ENCODE peak calls at places on chromosomes 3 and 15, in eight cellular contexts. Z is adrenal gland, M is uterus, Y is gastrocnemius medialis, X is heart left ventricle, D is testis, V is suprapubic skin, E is body of pancreas. I is an unnamed sample.

GRCh38 chr3:159766563-159767185 is 222.0 kb upstream of the IL12A start:
- DNase-seq in Z (no peak), M (no peak), Y (no peak), X (no peak), D (no peak), V (no peak), E (no peak), I (no peak)

GRCh38 chr15:58611731-58612676 is 137.5 kb downstream of the ADAM10 start:
- DNase-seq in Z (no peak), M (no peak), Y (no peak), X (no peak), D (no peak), V (no peak), E (no peak), I (no peak)

GRCh38 chr3:180855364-180855763 is 57.1 kb upstream of the FXR1 start:
- DNase-seq in Z (no peak), M (no peak), Y (no peak), X (no peak), D (no peak), V (no peak), E (no peak), I (no peak)

GRCh38 chr3:37111199-37111598 is 63.2 kb downstream of the LRRFIP2 start:
- DNase-seq in Z (no peak), M (no peak), Y (no peak), X (no peak), D (no peak), V (no peak), E (no peak), I (no peak)

GRCh38 chr15:92570391-92570790 is 85.2 kb downstream of the FAM174B start:
- DNase-seq in Z (no peak), M (no peak), Y (no peak), X (no peak), D (no peak), V (no peak), E (no peak), I (no peak)

GRCh38 chr15:78407889-78408640 is 30.0 kb upstream of the IREB2 start:
- DNase-seq in Z (no peak), M (no peak), Y (no peak), X (no peak), D (no peak), V (no peak), E (no peak), I (no peak)

GRCh38 chr15:68407886-68408500 is 24.0 kb downstream of the ITGA11 start:
- DNase-seq in Z (no peak), M (no peak), Y (no peak), X (no peak), D (no peak), V (peak), E (no peak), I (peak)

GRCh38 chr15:70197318-70197944 is 99.7 kb upstream of the TLE3 start:
- DNase-seq in Z (no peak), M (no peak), Y (no peak), X (peak), D (no peak), V (no peak), E (no peak), I (no peak)

GRCh38 chr15:48644498-48644826 is 1.0 kb downstream of the FBN1 start:
- DNase-seq in Z (peak), M (peak), Y (no peak), X (peak), D (peak), V (no peak), E (no peak), I (no peak)

GRCh38 chr3:102593754-102594602 is 159.2 kb downstream of the ZPLD1 start:
- DNase-seq in Z (no peak), M (no peak), Y (no peak), X (no peak), D (no peak), V (no peak), E (no peak), I (no peak)

GRCh38 chr3:184750684-184751083 is 38.8 kb upstream of the MAGEF1 start:
- DNase-seq in Z (no peak), M (no peak), Y (no peak), X (no peak), D (no peak), V (no peak), E (peak), I (no peak)

GRCh38 chr3:184751204-184751809 is 39.4 kb upstream of the MAGEF1 start:
- DNase-seq in Z (no peak), M (no peak), Y (no peak), X (no peak), D (no peak), V (no peak), E (peak), I (no peak)

GRCh38 chr3:184746131-184747120 is 34.6 kb upstream of the MAGEF1 start:
- DNase-seq in Z (no peak), M (no peak), Y (no peak), X (no peak), D (no peak), V (no peak), E (no peak), I (no peak)

GRCh38 chr3:184749168-184749744 is 37.4 kb upstream of the MAGEF1 start:
- DNase-seq in Z (no peak), M (no peak), Y (no peak), X (no peak), D (no peak), V (no peak), E (no peak), I (no peak)

DNA sequence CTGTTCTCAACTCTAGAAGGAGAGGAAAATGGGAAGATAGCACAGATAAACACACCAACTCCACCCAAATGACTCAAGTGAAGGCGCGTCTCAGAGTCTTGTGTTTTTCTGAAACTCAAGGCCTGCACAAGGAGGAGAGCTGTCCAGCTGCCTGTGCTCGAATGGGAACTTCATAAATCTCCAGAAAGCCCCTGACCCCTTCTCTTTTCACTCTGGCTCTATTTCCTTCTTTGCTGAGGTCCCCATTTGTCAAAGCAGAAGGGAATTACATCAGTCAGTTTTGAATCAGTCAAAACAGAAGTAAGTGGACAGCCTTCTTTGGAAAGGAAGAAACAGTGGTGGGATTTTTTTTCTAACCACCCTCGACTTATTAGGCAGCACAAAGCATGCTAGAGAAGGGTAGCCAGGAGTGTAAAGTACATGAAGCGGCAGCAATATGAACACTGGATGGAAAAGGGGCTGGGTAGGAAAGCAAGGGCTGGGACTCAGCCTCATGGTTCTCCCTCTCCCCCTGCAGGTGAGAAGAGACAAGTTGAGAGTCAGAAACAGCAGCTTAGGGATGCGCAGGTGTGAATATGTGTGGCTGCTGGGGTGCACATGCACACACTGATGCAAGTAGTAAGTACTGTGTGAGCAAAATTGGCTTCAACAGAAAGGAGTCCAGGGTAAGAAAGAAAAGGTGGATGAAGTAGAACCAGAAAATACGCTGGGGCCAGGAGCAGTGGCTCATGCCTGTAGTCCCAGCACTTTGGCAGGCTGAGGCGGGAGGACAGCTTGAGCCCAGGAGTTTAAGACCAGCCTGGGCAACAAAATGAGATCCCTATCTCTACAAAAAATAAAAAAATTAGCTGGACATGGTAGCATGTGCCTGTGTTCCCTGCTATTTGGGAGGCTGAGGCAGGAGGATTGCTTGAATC is 36.6 kb upstream of the MAGEF1 start:
- DNase-seq in Z (no peak), M (no peak), Y (no peak), X (no peak), D (no peak), V (no peak), E (peak), I (no peak)
- TF ChIP-seq CTCF in Z (no peak), M (no peak), Y (no peak), X (no peak), D (no peak), V (peak), E (peak), I (no peak)

GRCh38 chr3:132265488-132265887 is 51.7 kb upstream of the ACP3 start:
- DNase-seq in Z (no peak), M (no peak), Y (no peak), X (no peak), D (no peak), V (no peak), E (no peak), I (no peak)

GRCh38 chr3:132262956-132263355 is 54.3 kb upstream of the ACP3 start:
- DNase-seq in Z (no peak), M (no peak), Y (no peak), X (no peak), D (no peak), V (no peak), E (no peak), I (no peak)

GRCh38 chr3:132267594-132267993 is 49.6 kb upstream of the ACP3 start:
- DNase-seq in Z (no peak), M (no peak), Y (no peak), X (no peak), D (no peak), V (no peak), E (no peak), I (no peak)

GRCh38 chr3:132262305-132262704 is 54.9 kb upstream of the ACP3 start:
- DNase-seq in Z (no peak), M (no peak), Y (no peak), X (no peak), D (no peak), V (no peak), E (no peak), I (no peak)

DNA sequence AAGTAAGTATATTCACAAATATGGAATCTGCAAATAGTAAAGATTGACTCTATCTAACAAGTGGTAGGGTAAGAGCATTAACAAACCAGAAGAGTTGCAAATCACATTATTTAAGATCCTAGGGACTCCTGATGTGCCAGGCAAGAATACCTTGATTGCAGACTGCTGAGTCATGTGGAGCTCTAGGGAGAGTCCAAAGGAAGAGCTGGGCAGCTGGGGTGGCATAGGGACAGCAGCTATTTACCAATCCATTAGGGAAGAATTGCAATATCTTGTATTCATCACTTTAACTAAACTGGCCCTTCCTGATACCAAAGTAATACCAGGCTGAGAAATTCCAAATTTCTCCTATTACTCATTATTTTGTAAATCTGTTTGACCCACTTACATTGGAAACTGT is 52.2 kb upstream of the ACP3 start:
- DNase-seq in Z (no peak), M (no peak), Y (no peak), X (no peak), D (no peak), V (no peak), E (no peak), I (no peak)
- H3K4me3 ChIP-seq in Z (no peak), M (no peak), Y (no peak), X (no peak), D (no peak), V (no peak), E (no peak), I (no peak)

DNA sequence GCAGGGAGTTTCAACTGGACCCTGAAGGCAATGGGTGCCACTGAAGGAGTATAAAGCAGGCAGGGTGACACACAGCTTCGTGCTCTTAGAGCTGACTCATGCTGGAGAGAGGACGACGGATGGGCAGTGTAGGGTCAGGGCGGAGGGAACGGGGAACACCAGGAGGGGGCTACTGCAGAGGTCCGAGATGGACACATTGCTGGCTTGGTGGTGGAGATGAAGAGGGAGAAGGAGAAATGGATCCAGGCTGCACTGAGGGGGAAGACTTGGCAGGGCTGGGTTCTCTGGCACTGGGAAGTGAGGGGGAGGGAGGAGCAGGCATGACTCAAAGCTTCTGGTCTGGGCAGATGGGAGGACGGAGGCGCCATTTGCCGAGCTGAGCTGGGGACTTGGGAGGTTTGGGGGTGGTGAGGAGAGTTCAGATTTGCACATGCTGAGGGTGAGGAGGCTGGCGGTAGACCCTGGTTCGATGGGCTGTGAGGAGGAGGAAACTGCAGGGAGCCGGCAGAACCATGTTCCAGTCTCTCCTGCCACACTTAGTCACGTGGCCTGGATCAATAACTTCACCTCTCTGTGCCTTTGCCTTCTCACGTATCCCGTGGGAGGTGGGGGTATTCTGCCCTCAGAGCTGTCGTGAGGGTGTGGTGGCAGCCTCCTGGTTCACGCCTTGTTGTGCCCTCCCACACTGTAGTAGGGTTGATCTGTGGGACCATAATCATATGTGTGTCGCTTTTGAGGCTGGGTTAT is 4.6 kb upstream of the KCTD6 start:
- DNase-seq in Z (peak), M (peak), Y (no peak), X (peak), D (no peak), V (no peak), E (peak), I (no peak)
- TF ChIP-seq POLR2A in Z (no peak), M (no peak), Y (no peak), X (no peak), D (no peak), V (no peak), E (no peak), I (no peak)

GRCh38 chr3:143972155-143972494 is 502 bp downstream of the DIPK2A start:
- DNase-seq in Z (no peak), M (no peak), Y (no peak), X (no peak), D (no peak), V (no peak), E (no peak), I (peak)

GRCh38 chr3:143973352-143974021 is 1.9 kb downstream of the DIPK2A start:
- DNase-seq in Z (peak), M (no peak), Y (no peak), X (peak), D (peak), V (no peak), E (no peak), I (no peak)

GRCh38 chr3:143974181-143974876 is 2.7 kb downstream of the DIPK2A start:
- DNase-seq in Z (no peak), M (no peak), Y (no peak), X (no peak), D (no peak), V (no peak), E (no peak), I (no peak)

GRCh38 chr3:143971367-143972154 is at the start of gene DIPK2A:
- DNase-seq in Z (peak), M (peak), Y (peak), X (peak), D (peak), V (peak), E (peak), I (peak)

GRCh38 chr3:143972495-143973351 is 1.1 kb downstream of the DIPK2A start:
- DNase-seq in Z (peak), M (peak), Y (peak), X (peak), D (peak), V (peak), E (peak), I (peak)
- TF ChIP-seq CTCF in Z (peak), M (peak), Y (peak), X (peak), D (peak), V (no peak), E (peak), I (no peak)

DNA sequence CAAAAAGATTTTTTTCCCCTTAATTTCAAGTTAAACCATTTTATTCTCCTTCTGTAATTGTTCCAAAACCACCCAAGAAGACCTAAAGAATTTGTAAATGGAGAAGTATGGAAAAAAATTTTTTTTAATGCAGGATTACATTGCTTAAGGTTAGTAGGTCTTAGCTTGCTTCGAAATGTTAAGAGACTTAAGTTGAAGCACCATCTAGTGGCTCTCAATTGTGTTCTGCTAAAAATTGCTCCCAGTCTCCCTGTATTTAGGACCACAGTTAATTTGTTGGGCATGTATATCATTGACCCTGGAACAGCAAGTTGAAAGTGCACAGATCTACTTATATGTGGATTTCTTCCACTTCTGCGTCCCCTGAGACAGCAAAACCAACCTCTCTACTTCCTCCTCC is 32.4 kb downstream of the CD200R1L start:
- DNase-seq in Z (no peak), M (no peak), Y (no peak), X (no peak), D (no peak), V (no peak), E (no peak), I (no peak)
- H3K4me3 ChIP-seq in Z (no peak), M (no peak), Y (no peak), X (no peak), D (no peak), V (no peak), E (no peak), I (no peak)

I was measured in lower leg skin.